ENCODE peak calls at places on chromosomes 2 and 18, in six cellular contexts. D is GM23338; G is RPMI7951; N is left cardiac atrium; T is IMR-90; E is activated CD4-positive, alpha-beta T cell treated with anti-CD3 and anti-CD28 coated beads for 24 hours. A is an unnamed sample.

GRCh38 chr2:64910972-64911433 is 78.2 kb upstream of the SLC1A4 start:
- DNase-seq in E (no peak), N (no peak), D (no peak), T (no peak), G (no peak), A (no peak)

GRCh38 chr2:216034065-216034464 is 20.7 kb upstream of the MREG start:
- DNase-seq in G (peak), N (peak), E (peak), T (peak), D (peak), A (peak)

GRCh38 chr2:64784168-64785061 is 130.7 kb upstream of the SERTAD2 start:
- DNase-seq in N (no peak), T (no peak), G (no peak), D (no peak), E (no peak), A (no peak)

GRCh38 chr2:213188971-213189899 is 37.8 kb upstream of the IKZF2 start:
- DNase-seq in G (peak), N (no peak), D (peak), E (no peak), T (peak), A (no peak)

GRCh38 chr2:26991717-26992116 is 21.3 kb downstream of the MAPRE3 start:
- DNase-seq in D (no peak), T (no peak), G (no peak), E (no peak), N (no peak), A (no peak)

GRCh38 chr2:102141011-102141914 is 1.3 kb upstream of the IL1R1 start:
- DNase-seq in E (no peak), D (peak), T (peak), N (no peak), G (peak), A (no peak)

GRCh38 chr2:15730545-15731212 is 139.0 kb downstream of the DDX1 start:
- DNase-seq in T (peak), N (peak), G (peak), E (no peak), D (no peak), A (no peak)

GRCh38 chr18:74722237-74722636 is 124.6 kb downstream of the ZNF407 start:
- DNase-seq in T (peak), N (no peak), G (peak), D (no peak), E (no peak), A (no peak)

GRCh38 chr2:38875227-38875575 is 533 bp downstream of the DHX57 start:
- DNase-seq in E (no peak), G (peak), T (peak), N (no peak), D (no peak), A (no peak)

GRCh38 chr2:43445248-43445647 is 150.6 kb downstream of the THADA start:
- DNase-seq in N (no peak), D (peak), G (no peak), T (no peak), E (no peak), A (no peak)

GRCh38 chr2:120308038-120308910 is 37.7 kb upstream of the INHBB start:
- DNase-seq in E (no peak), D (no peak), T (no peak), N (no peak), G (peak), A (no peak)

GRCh38 chr18:9779630-9780029 is 71.5 kb downstream of the RAB31 start:
- DNase-seq in D (no peak), E (no peak), T (no peak), N (no peak), G (peak), A (no peak)

GRCh38 chr2:174522553-174522952 is 35.7 kb upstream of the GPR155 start:
- DNase-seq in E (no peak), G (peak), T (peak), D (peak), N (no peak), A (no peak)

GRCh38 chr2:112183327-112184025 is 45.3 kb downstream of the FBLN7 start:
- DNase-seq in E (no peak), N (no peak), T (peak), G (no peak), D (no peak), A (no peak)

GRCh38 chr2:45533771-45534170 is 77.3 kb downstream of the SRBD1 start:
- DNase-seq in N (no peak), G (no peak), E (no peak), D (no peak), T (peak), A (no peak)

GRCh38 chr2:98487806-98488189 is 43.1 kb downstream of the INPP4A start:
- DNase-seq in G (peak), T (peak), N (no peak), E (no peak), D (peak), A (no peak)

GRCh38 chr2:224865016-224865415 is 148.9 kb upstream of the CCDC195 start:
- DNase-seq in E (no peak), T (no peak), D (no peak), G (peak), N (no peak), A (no peak)

GRCh38 chr2:134468776-134469175 is 214.9 kb downstream of the MGAT5 start:
- DNase-seq in G (no peak), T (no peak), E (no peak), N (no peak), D (no peak), A (no peak)

GRCh38 chr18:57915848-57916596 is 112.9 kb upstream of the ATP8B1 start:
- DNase-seq in T (peak), G (peak), E (no peak), N (no peak), D (no peak), A (no peak)

GRCh38 chr2:222736301-222736700 is 64.8 kb downstream of the MOGAT1 start:
- DNase-seq in G (no peak), N (no peak), D (no peak), E (no peak), T (peak), A (no peak)

GRCh38 chr2:173218331-173219056 is 136.2 kb upstream of the CDCA7 start:
- DNase-seq in T (peak), G (no peak), N (no peak), E (no peak), D (peak), A (no peak)

GRCh38 chr2:226183550-226183949 is 616.1 kb downstream of the IRS1 start:
- DNase-seq in G (no peak), E (no peak), N (no peak), D (no peak), T (peak), A (no peak)

A was measured in stimulated activated CD8-positive, alpha-beta memory T cell treated with anti-CD3 and anti-CD28 coated beads, Interleukin-2, amount 100 ng/mL, for 48 hours.